ENCODE peak calls at places on chromosome 2, in nine cellular contexts. B, Q, U, F, T, J, D, C and I are unnamed samples.

GRCh38 chr2:63049291-63050185 is 1.1 kb upstream of the OTX1 start:
- DNase-seq in U (peak), Q (peak), D (no peak), T (no peak), F (peak), B (no peak), J (no peak), C (no peak), I (no peak)

GRCh38 chr2:82027901-82028570 is 1723.5 kb upstream of the LRRTM1 start:
- DNase-seq in Q (no peak), D (no peak), C (no peak), T (no peak), U (no peak), J (no peak), F (no peak), B (no peak), I (no peak)

GRCh38 chr2:146944601-146945000 is 900.2 kb upstream of the ACVR2A start:
- DNase-seq in U (no peak), C (no peak), Q (no peak), D (no peak), B (no peak), F (no peak), J (no peak), T (no peak), I (no peak)

GRCh38 chr2:67633212-67633856 is 236.2 kb downstream of the ETAA1 start:
- DNase-seq in T (no peak), B (no peak), F (peak), C (no peak), J (no peak), U (no peak), Q (no peak), D (no peak), I (no peak)

GRCh38 chr2:109178974-109179373 is 50.0 kb downstream of the SH3RF3 start:
- DNase-seq in D (no peak), F (no peak), B (no peak), J (no peak), T (no peak), Q (no peak), C (no peak), U (no peak), I (no peak)

GRCh38 chr2:25044990-25045389 is 3.1 kb downstream of the EFR3B start:
- DNase-seq in D (no peak), C (no peak), B (no peak), J (no peak), Q (no peak), U (no peak), F (no peak), T (no peak), I (no peak)

GRCh38 chr2:37993135-37993534 is 68.0 kb downstream of the RMDN2 start:
- DNase-seq in J (peak), Q (no peak), F (peak), C (peak), D (no peak), U (no peak), B (no peak), T (no peak), I (no peak)

GRCh38 chr2:168907940-168908662 is 7.0 kb downstream of the G6PC2 start:
- DNase-seq in B (no peak), D (no peak), J (no peak), U (no peak), F (no peak), T (no peak), C (no peak), Q (no peak), I (no peak)

GRCh38 chr2:42862669-42863185 is 70.3 kb upstream of the HAAO start:
- DNase-seq in Q (no peak), T (no peak), C (no peak), F (no peak), D (no peak), J (no peak), U (no peak), B (no peak), I (no peak)

GRCh38 chr2:204673877-204674276 is 128.6 kb downstream of the PARD3B start:
- DNase-seq in Q (no peak), T (no peak), C (peak), D (no peak), J (peak), U (no peak), B (no peak), F (peak), I (no peak)

GRCh38 chr2:219522111-219523030 is 8.1 kb downstream of the ASIC4 start:
- DNase-seq in U (peak), T (no peak), Q (no peak), B (peak), D (no peak), C (peak), J (peak), F (peak), I (no peak)
- H3K4me3 ChIP-seq in U (peak), T (peak), Q (peak), B (peak), D (no peak), C (peak), J (peak), F (no peak), I (no peak)

DNA sequence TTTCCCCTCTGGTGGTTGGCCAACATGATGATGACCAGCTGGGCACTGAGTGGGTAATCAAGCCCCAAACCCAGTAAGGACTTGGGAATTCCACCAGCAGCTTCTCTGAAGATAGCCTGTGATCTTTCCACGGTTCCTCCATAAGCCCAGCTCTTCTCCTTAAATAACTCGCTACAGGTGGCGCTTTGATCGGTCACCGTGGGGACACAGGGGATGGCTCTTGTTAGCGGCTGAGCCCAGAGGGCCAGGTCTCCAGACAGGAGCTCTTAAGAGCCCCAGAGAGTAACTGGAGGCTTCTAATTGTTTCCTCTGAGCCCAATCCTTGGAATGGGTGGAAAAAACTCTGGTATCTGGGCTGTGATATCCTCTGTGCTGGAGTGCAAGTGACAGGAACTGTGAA is 13.6 kb upstream of the INHBB start:
- DNase-seq in Q (no peak), C (no peak), F (no peak), U (peak), J (no peak), D (no peak), T (no peak), B (no peak), I (no peak)
- TF ChIP-seq CTCF in Q (no peak), C (no peak), F (no peak), U (no peak), J (no peak), D (no peak), T (no peak), B (no peak), I (no peak)

GRCh38 chr2:148930046-148930775 is 55.2 kb downstream of the KIF5C start:
- DNase-seq in F (peak), B (no peak), T (no peak), Q (no peak), C (peak), U (peak), J (no peak), D (no peak), I (no peak)

GRCh38 chr2:148922776-148923175 is 47.7 kb downstream of the KIF5C start:
- DNase-seq in B (no peak), Q (peak), U (no peak), C (no peak), F (no peak), D (no peak), J (no peak), T (no peak), I (no peak)

GRCh38 chr2:148926291-148926961 is 51.4 kb downstream of the KIF5C start:
- DNase-seq in U (peak), Q (peak), C (no peak), T (no peak), B (peak), D (peak), F (peak), J (peak), I (peak)

GRCh38 chr2:148928395-148928794 is 53.4 kb downstream of the KIF5C start:
- DNase-seq in C (no peak), D (no peak), Q (no peak), T (no peak), B (no peak), F (no peak), U (no peak), J (no peak), I (no peak)

DNA sequence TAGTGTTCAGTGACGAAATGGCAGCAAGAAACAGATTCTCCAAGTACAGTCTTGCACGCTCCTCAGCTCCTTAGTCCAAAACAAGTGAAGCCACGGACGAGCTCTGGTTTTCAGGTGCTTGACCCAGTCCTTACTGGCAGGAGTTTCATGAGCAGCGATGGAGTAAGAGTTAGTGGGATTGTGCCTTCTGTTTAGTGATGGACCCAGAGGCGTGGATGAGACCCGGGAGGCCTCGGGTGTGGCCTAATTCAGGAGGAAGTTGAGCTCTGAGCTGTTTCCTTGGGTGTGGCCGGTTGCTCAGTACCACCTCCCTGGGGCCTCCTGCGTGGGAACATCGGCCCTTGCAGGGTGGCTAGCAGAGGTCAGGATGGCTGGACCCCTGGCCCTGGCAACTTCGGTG is 52.0 kb downstream of the KIF5C start:
- DNase-seq in F (no peak), U (no peak), B (no peak), Q (peak), J (no peak), D (no peak), T (peak), C (no peak), I (peak)
- H3K4me3 ChIP-seq in F (no peak), U (no peak), B (no peak), Q (no peak), J (no peak), D (peak), T (no peak), C (no peak), I (no peak)

DNA sequence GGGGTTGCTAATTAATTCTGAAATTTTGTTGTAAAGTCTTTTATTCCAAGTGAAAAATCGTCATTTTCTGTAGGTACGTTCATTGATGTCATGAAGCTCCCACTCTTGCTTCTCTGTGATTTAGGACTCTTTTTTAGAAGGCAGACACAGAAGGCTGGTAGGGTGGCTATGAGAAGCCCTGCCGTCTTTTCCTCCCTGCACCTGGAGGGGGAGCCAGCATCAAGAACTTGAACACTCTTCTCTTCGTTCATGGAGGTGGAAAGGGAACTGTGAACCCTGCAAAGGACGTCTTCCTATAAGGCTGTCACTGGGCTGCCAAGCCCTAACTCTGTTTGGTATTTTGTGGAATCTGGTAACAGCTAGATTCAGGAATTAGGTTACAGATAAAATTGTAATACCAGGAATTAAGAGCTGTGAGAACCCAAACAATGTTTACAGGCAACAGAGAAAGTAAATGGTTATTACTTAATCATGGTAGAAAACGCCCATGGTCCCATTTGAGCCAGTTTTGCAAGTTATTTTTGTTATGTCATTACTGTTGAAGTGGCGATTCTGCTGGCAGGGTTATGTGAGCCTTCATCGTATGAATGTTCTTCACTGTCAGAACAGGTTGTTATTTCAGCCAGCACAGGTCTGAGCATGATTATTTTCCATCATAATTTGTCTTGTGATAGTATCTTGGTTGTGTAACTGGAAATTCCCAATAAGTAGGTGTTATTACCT is 112.2 kb downstream of the OSBPL6 start:
- DNase-seq in J (no peak), Q (peak), D (no peak), F (peak), T (no peak), U (peak), B (peak), C (peak), I (no peak)
- TF ChIP-seq CTCF in J (peak), Q (peak), D (no peak), F (peak), T (peak), U (peak), B (peak), C (peak), I (peak)

GRCh38 chr2:177397501-177398289 is 5.1 kb downstream of the AGPS start:
- DNase-seq in D (no peak), U (no peak), F (peak), C (peak), B (no peak), J (peak), T (no peak), Q (no peak), I (peak)
- H3K4me3 ChIP-seq in D (no peak), U (no peak), F (no peak), C (no peak), B (no peak), J (no peak), T (no peak), Q (no peak), I (no peak)

DNA sequence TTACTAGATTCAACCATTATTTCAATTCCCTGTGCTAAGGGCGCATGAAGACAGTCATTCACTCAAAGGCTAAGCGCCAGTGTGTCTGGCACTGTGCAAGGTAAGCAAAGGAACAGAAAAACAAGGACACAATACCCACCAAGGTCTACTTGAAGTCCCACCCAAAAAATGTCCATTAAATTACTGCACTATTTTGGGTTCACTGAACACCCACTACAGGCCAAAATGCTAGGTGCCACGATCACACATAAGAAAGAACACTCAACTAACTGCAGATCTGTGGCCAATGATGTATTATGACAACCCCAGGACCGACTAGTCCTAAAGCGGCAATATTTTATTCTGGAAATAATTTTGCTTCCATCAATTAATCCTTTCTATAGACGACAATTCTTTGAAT is 1.8 kb downstream of the TMEM131 start:
- DNase-seq in D (no peak), F (no peak), T (no peak), J (no peak), C (no peak), B (no peak), U (no peak), Q (no peak), I (no peak)
- TF ChIP-seq CTCF in D (no peak), F (no peak), T (no peak), J (no peak), C (no peak), B (no peak), U (no peak), Q (no peak), I (no peak)

DNA sequence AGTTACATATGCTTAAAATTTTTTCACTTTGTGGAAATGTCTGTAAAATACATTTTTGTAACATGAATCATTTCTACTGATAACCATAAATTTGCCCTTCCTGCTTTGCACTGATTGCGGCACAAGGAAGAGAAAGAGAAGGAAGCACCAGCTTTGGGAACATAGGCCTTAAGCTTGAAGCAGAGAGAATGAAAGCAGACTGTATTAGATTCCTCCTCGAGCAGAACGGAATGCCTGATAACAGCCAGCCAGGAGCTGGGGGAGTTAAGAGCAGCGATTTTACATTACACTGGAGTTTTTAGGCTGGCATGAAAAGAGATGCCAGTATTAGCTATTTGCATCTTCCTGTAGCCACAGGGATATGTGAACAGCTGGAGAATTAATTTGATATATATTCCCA is 33.5 kb downstream of the CRIM1 start:
- DNase-seq in B (no peak), Q (no peak), U (no peak), F (peak), D (no peak), T (no peak), C (peak), J (peak), I (no peak)
- H3K4me3 ChIP-seq in B (no peak), Q (no peak), U (no peak), F (no peak), D (no peak), T (no peak), C (no peak), J (no peak), I (no peak)

GRCh38 chr2:46924038-46924437 is 8.4 kb upstream of the MCFD2 start:
- DNase-seq in C (no peak), U (no peak), F (no peak), Q (no peak), T (no peak), D (no peak), J (no peak), B (no peak), I (no peak)
- TF ChIP-seq CTCF in C (no peak), U (no peak), F (no peak), Q (no peak), T (no peak), D (no peak), J (no peak), B (no peak), I (no peak)

DNA sequence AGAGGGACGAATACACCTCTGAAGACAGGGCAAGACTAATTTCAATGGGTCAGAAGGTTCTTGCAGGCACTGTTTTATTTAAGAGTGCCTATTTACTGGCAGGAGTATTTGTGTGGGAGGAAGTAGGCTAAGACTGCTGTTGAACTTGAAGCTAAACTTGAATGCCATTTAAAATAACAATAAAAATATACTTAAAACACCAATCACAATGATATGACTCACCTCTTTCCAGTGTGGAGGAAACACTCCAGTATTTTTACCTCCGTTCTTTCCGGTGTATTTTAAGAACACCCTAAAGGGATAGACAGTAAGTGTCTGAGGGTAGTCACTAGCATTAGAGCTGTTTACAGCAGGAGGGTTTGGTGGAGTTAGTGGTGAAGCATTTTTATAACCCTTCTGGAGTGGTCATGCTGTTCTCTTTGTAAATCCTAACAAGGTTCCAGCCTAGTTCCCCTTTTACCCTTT is 9.6 kb upstream of the HOXD1 start:
- DNase-seq in U (no peak), Q (no peak), D (no peak), B (no peak), C (no peak), T (no peak), J (peak), F (no peak), I (no peak)
- H3K4me3 ChIP-seq in U (peak), Q (no peak), D (no peak), B (no peak), C (no peak), T (peak), J (no peak), F (no peak), I (no peak)